ENCODE peak calls at places on chromosome 9, in five cellular contexts. A is lower lobe of right lung; G is activated CD4-positive, alpha-beta T cell treated with anti-CD3 and anti-CD28 coated beads, Interleukin-2, amount 50 U/mL, for 48 hours; J is EL; M is IMR-90. R is an unnamed sample.

GRCh38 chr9:109961579-109961978 is 181.6 kb downstream of the PALM2AKAP2 start:
- DNase-seq in G (no peak), J (no peak), A (no peak), M (no peak), R (no peak)

GRCh38 chr9:137297060-137297664 is 4.9 kb downstream of the NRARP start:
- DNase-seq in A (no peak), M (no peak), J (no peak), G (no peak), R (no peak)

GRCh38 chr9:4384750-4385149 is 84.9 kb upstream of the GLIS3 start:
- DNase-seq in M (no peak), G (no peak), J (no peak), A (no peak), R (no peak)

GRCh38 chr9:114691046-114691955 is 9.3 kb upstream of the TEX48 start:
- DNase-seq in G (peak; percentile 70), J (peak; percentile 95), A (no peak), M (peak; percentile 91), R (peak; percentile 88)

GRCh38 chr9:98997580-98997979 is 53.9 kb downstream of the COL15A1 start:
- DNase-seq in M (peak; percentile 36), G (no peak), J (peak; percentile 36), A (no peak), R (peak; percentile 85)

GRCh38 chr9:136564379-136564988 is 18.6 kb upstream of the NOTCH1 start:
- DNase-seq in J (peak; percentile 64), A (peak; percentile 94), G (no peak), M (peak; percentile 71), R (peak; percentile 65)

GRCh38 chr9:134029248-134030226 is 4.3 kb downstream of the BRD3OS start:
- DNase-seq in G (no peak), A (no peak), J (no peak), M (no peak), R (no peak)

GRCh38 chr9:131500377-131500776 is 2.3 kb upstream of the POMT1 start:
- DNase-seq in G (peak; percentile 72), A (no peak), J (no peak), M (no peak), R (no peak)

GRCh38 chr9:6552033-6552737 is 93.3 kb downstream of the GLDC start:
- DNase-seq in J (peak; percentile 66), A (no peak), M (peak; percentile 83), G (no peak), R (peak; percentile 52)

GRCh38 chr9:3397726-3398125 is 128.1 kb downstream of the RFX3 start:
- DNase-seq in A (no peak), G (no peak), J (no peak), M (no peak), R (no peak)

GRCh38 chr9:95104966-95105365 is 212.5 kb downstream of the FANCC start:
- DNase-seq in G (no peak), M (no peak), A (peak; percentile 47), J (no peak), R (no peak)

GRCh38 chr9:23851024-23851629 is 25.1 kb upstream of the ELAVL2 start:
- DNase-seq in G (no peak), A (peak; percentile 42), J (no peak), M (no peak), R (no peak)

GRCh38 chr9:113355197-113355596 is 5.9 kb downstream of the BSPRY start:
- DNase-seq in M (peak; percentile 12), A (no peak), G (no peak), J (no peak), R (no peak)

GRCh38 chr9:71647094-71647591 is 121.2 kb downstream of the CEMIP2 start:
- DNase-seq in G (no peak), J (peak; percentile 85), A (peak; percentile 81), M (peak; percentile 72), R (peak; percentile 66)

GRCh38 chr9:74379718-74380117 is 117.4 kb upstream of the RORB start:
- DNase-seq in A (no peak), G (no peak), J (no peak), M (no peak), R (no peak)

GRCh38 chr9:22855956-22856355 is 409.3 kb downstream of the DMRTA1 start:
- DNase-seq in A (no peak), M (no peak), J (no peak), G (no peak), R (no peak)

GRCh38 chr9:38046669-38047300 is 22.2 kb downstream of the SHB start:
- DNase-seq in A (no peak), M (peak; percentile 69), J (peak; percentile 83), G (no peak), R (peak; percentile 46)

GRCh38 chr9:77290373-77290772 is 113.0 kb downstream of the VPS13A start:
- DNase-seq in G (no peak), A (no peak), J (peak; percentile 27), M (no peak), R (no peak)

GRCh38 chr9:87889882-87890252 is 7.2 kb downstream of the SPATA31E1 start:
- DNase-seq in A (no peak), J (no peak), G (no peak), M (no peak), R (no peak)

GRCh38 chr9:127915801-127916664 is 808 bp downstream of the ST6GALNAC4 start:
- DNase-seq in M (no peak), G (no peak), A (peak; percentile 49), J (no peak), R (no peak)

GRCh38 chr9:125759812-125760134 is 12.6 kb downstream of the PBX3 start:
- DNase-seq in M (no peak), G (no peak), J (peak; percentile 4), A (no peak), R (no peak)

GRCh38 chr9:116800885-116801284 is 113.8 kb downstream of the TRIM32 start:
- DNase-seq in J (no peak), M (no peak), G (no peak), A (no peak), R (no peak)

GRCh38 chr9:30058463-30058862 is 2326.0 kb upstream of the ACO1 start:
- DNase-seq in J (no peak), A (no peak), M (no peak), G (no peak), R (no peak)

GRCh38 chr9:135526730-135527571 is 5.7 kb downstream of the LCN1 start:
- DNase-seq in M (no peak), G (no peak), J (no peak), A (peak; percentile 36), R (no peak)

R was measured in brain microvascular endothelial cell.